ENCODE peak calls at places on chromosomes 11 and 22, in eight cellular contexts. One of them, this sample, is unnamed.

GRCh38 chr11:96905663-96906062 is 515.9 kb downstream of the JRKL start:
- DNase-seq in HCT116: no peak
- DNase-seq in suprapubic skin: no peak
- DNase-seq in body of pancreas: no peak
- DNase-seq in ovary: no peak
- DNase-seq in transverse colon: no peak
- DNase-seq in GM12891: no peak
- DNase-seq in spleen: no peak
- DNase-seq in this sample: no peak

GRCh38 chr11:112881461-112881860 is 79.8 kb upstream of the NCAM1 start:
- DNase-seq in HCT116: no peak
- DNase-seq in suprapubic skin: peak; percentile 61
- DNase-seq in body of pancreas: peak; percentile 65
- DNase-seq in ovary: peak; percentile 71
- DNase-seq in transverse colon: peak; percentile 31
- DNase-seq in GM12891: no peak
- DNase-seq in spleen: no peak
- DNase-seq in this sample: peak; percentile 56

GRCh38 chr22:39567135-39567946 is 3.2 kb upstream of the CACNA1I start:
- DNase-seq in HCT116: no peak
- DNase-seq in suprapubic skin: no peak
- DNase-seq in body of pancreas: no peak
- DNase-seq in ovary: no peak
- DNase-seq in transverse colon: peak; percentile 19
- DNase-seq in GM12891: no peak
- DNase-seq in spleen: peak; percentile 80
- DNase-seq in this sample: no peak

GRCh38 chr11:118065375-118065774 is 11.5 kb upstream of the TMPRSS4 start:
- DNase-seq in HCT116: no peak
- DNase-seq in suprapubic skin: peak; percentile 2
- DNase-seq in body of pancreas: no peak
- DNase-seq in ovary: no peak
- DNase-seq in transverse colon: no peak
- DNase-seq in GM12891: no peak
- DNase-seq in spleen: peak; percentile 1
- DNase-seq in this sample: no peak

GRCh38 chr11:131980878-131981668 is 610.7 kb downstream of the NTM start:
- DNase-seq in HCT116: no peak
- DNase-seq in suprapubic skin: no peak
- DNase-seq in body of pancreas: no peak
- DNase-seq in ovary: no peak
- DNase-seq in transverse colon: no peak
- DNase-seq in GM12891: no peak
- DNase-seq in spleen: no peak
- DNase-seq in this sample: no peak

GRCh38 chr11:121499405-121499804 is 46.6 kb upstream of the SORL1-AS1 start:
- DNase-seq in HCT116: no peak
- DNase-seq in suprapubic skin: no peak
- DNase-seq in body of pancreas: no peak
- DNase-seq in ovary: no peak
- DNase-seq in transverse colon: no peak
- DNase-seq in GM12891: no peak
- DNase-seq in spleen: no peak
- DNase-seq in this sample: no peak

GRCh38 chr11:47955356-47955755 is 25.0 kb upstream of the PTPRJ start:
- DNase-seq in HCT116: no peak
- DNase-seq in suprapubic skin: no peak
- DNase-seq in body of pancreas: no peak
- DNase-seq in ovary: no peak
- DNase-seq in transverse colon: no peak
- DNase-seq in GM12891: no peak
- DNase-seq in spleen: no peak
- DNase-seq in this sample: no peak

GRCh38 chr11:63762662-63763505 is 5.7 kb downstream of the ZFTA start:
- DNase-seq in HCT116: no peak
- DNase-seq in suprapubic skin: no peak
- DNase-seq in body of pancreas: peak; percentile 43
- DNase-seq in ovary: peak; percentile 72
- DNase-seq in transverse colon: peak; percentile 51
- DNase-seq in GM12891: no peak
- DNase-seq in spleen: no peak
- DNase-seq in this sample: no peak

GRCh38 chr22:29658171-29658570 is 54.7 kb downstream of the NF2 start:
- DNase-seq in HCT116: no peak
- DNase-seq in suprapubic skin: no peak
- DNase-seq in body of pancreas: no peak
- DNase-seq in ovary: no peak
- DNase-seq in transverse colon: no peak
- DNase-seq in GM12891: no peak
- DNase-seq in spleen: no peak
- DNase-seq in this sample: no peak

GRCh38 chr11:47376543-47377371 is 1.6 kb downstream of the SPI1 start:
- DNase-seq in HCT116: no peak
- DNase-seq in suprapubic skin: no peak
- DNase-seq in body of pancreas: no peak
- DNase-seq in ovary: no peak
- DNase-seq in transverse colon: peak; percentile 39
- DNase-seq in GM12891: no peak
- DNase-seq in spleen: peak; percentile 91
- DNase-seq in this sample: no peak

GRCh38 chr11:68528630-68529029 is 68.1 kb downstream of the PPP6R3 start:
- DNase-seq in HCT116: no peak
- DNase-seq in suprapubic skin: no peak
- DNase-seq in body of pancreas: no peak
- DNase-seq in ovary: no peak
- DNase-seq in transverse colon: peak; percentile 46
- DNase-seq in GM12891: no peak
- DNase-seq in spleen: no peak
- DNase-seq in this sample: no peak

GRCh38 chr11:134539285-134539684 is 127.2 kb upstream of the B3GAT1 start:
- DNase-seq in HCT116: no peak
- DNase-seq in suprapubic skin: no peak
- DNase-seq in body of pancreas: no peak
- DNase-seq in ovary: no peak
- DNase-seq in transverse colon: no peak
- DNase-seq in GM12891: no peak
- DNase-seq in spleen: no peak
- DNase-seq in this sample: no peak

GRCh38 chr22:46076651-46077339 is 73.5 kb upstream of the PPARA start:
- DNase-seq in HCT116: no peak
- DNase-seq in suprapubic skin: peak; percentile 79
- DNase-seq in body of pancreas: peak; percentile 53
- DNase-seq in ovary: no peak
- DNase-seq in transverse colon: peak; percentile 28
- DNase-seq in GM12891: no peak
- DNase-seq in spleen: peak; percentile 74
- DNase-seq in this sample: no peak

GRCh38 chr22:22105364-22105763 is 122.8 kb upstream of the TOP3B start:
- DNase-seq in HCT116: no peak
- DNase-seq in suprapubic skin: no peak
- DNase-seq in body of pancreas: no peak
- DNase-seq in ovary: no peak
- DNase-seq in transverse colon: no peak
- DNase-seq in GM12891: no peak
- DNase-seq in spleen: no peak
- DNase-seq in this sample: no peak

GRCh38 chr11:13384837-13385417 is 78.1 kb downstream of the BTBD10 start:
- DNase-seq in HCT116: peak; percentile 23
- DNase-seq in suprapubic skin: no peak
- DNase-seq in body of pancreas: no peak
- DNase-seq in ovary: peak; percentile 20
- DNase-seq in transverse colon: peak; percentile 28
- DNase-seq in GM12891: no peak
- DNase-seq in spleen: no peak
- DNase-seq in this sample: no peak

GRCh38 chr22:37357471-37357870 is 69.8 kb downstream of the ELFN2 start:
- DNase-seq in HCT116: no peak
- DNase-seq in suprapubic skin: no peak
- DNase-seq in body of pancreas: no peak
- DNase-seq in ovary: no peak
- DNase-seq in transverse colon: no peak
- DNase-seq in GM12891: no peak
- DNase-seq in spleen: no peak
- DNase-seq in this sample: no peak

DNA sequence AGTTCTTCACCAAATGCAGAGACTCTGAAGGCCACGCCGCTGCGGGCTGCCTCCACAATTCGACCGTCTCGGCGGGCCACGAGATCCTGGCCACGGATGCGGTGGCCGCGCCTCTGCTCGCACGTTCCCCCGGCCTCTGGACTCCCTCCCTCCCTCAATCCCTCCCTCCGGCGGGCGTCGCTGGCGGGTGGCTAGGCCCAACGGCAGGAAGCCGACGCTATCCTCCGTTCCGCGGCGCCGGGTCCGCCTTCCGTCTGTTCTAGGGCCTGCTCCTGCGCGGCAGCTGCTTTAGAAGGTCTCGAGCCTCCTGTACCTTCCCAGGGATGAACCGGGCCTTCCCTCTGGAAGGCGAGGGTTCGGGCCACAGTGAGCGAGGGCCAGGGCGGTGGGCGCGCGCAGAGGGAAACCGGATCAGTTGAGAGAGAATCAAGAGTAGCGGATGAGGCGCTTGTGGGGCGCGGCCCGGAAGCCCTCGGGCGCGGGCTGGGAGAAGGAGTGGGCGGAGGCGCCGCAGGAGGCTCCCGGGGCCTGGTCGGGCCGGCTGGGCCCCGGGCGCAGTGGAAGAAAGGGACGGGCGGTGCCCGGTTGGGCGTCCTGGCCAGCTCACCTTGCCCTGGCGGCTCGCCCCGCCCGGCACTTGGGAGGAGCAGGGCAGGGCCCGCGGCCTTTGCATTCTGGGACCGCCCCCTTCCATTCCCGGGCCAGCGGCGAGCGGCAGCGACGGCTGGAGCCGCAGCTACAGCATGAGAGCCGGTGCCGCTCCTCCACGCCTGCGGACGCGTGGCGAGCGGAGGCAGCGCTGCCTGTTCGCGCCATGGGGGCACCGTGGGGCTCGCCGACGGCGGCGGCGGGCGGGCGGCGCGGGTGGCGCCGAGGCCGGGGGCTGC is at the start of gene FUT4:
- DNase-seq in HCT116: peak; percentile 82
- DNase-seq in suprapubic skin: peak; percentile 88
- DNase-seq in body of pancreas: peak; percentile 93
- DNase-seq in ovary: peak; percentile 82
- DNase-seq in transverse colon: peak; percentile 95
- DNase-seq in GM12891: peak; percentile 76
- DNase-seq in spleen: peak; percentile 96
- DNase-seq in this sample: peak; percentile 63
- TF ChIP-seq POLR2A in HCT116: peak; percentile 52
- TF ChIP-seq POLR2A in suprapubic skin: peak; percentile 20
- TF ChIP-seq POLR2A in body of pancreas: peak; percentile 95
- TF ChIP-seq POLR2A in ovary: peak; percentile 44
- TF ChIP-seq POLR2A in transverse colon: peak; percentile 89
- TF ChIP-seq POLR2A in GM12891: no peak
- TF ChIP-seq POLR2A in spleen: peak; percentile 22
- TF ChIP-seq POLR2A in this sample: peak; percentile 59

GRCh38 chr11:71076021-71076420 is 176.4 kb downstream of the SHANK2 start:
- DNase-seq in HCT116: no peak
- DNase-seq in suprapubic skin: no peak
- DNase-seq in body of pancreas: no peak
- DNase-seq in ovary: no peak
- DNase-seq in transverse colon: no peak
- DNase-seq in GM12891: no peak
- DNase-seq in spleen: no peak
- DNase-seq in this sample: no peak
- TF ChIP-seq POLR2A in HCT116: no peak
- TF ChIP-seq POLR2A in suprapubic skin: no peak
- TF ChIP-seq POLR2A in body of pancreas: no peak
- TF ChIP-seq POLR2A in ovary: no peak
- TF ChIP-seq POLR2A in transverse colon: no peak
- TF ChIP-seq POLR2A in GM12891: no peak
- TF ChIP-seq POLR2A in spleen: no peak
- TF ChIP-seq POLR2A in this sample: no peak

DNA sequence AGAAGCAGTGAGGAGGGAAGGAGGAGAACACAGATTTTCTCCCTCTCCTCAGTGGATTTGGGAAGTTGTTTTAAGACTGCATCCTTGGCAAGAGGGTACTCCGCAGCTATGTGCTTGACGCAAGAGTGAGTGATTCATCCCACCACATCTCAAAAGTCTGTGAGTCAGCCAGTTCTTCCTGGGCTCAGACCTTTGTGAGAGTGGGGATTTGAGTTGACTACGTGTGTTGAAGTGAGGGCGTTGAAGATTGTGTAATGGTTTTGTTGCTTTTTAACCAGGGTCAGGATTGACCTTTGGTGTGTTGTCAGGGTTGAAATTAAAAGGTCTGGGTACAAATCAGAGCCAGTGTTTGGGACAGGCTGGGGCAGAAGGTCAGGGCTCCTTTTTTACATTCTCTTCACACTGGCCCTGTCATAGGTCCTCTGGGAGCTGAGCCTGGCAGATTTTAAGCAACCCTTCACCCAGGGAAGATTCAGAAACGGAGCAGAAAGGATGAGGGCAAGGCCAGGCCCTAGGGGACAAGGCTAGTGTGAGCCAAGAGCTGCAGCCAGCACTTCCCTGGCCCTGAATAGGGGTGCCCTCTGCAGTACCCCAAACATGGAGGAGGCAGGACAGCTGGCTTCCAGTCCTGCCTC is 4.2 kb upstream of the C11orf86 start:
- DNase-seq in HCT116: peak; percentile 89
- DNase-seq in suprapubic skin: no peak
- DNase-seq in body of pancreas: no peak
- DNase-seq in ovary: peak; percentile 36
- DNase-seq in transverse colon: peak; percentile 29
- DNase-seq in GM12891: no peak
- DNase-seq in spleen: no peak
- DNase-seq in this sample: peak; percentile 75
- TF ChIP-seq POLR2A in HCT116: no peak
- TF ChIP-seq POLR2A in suprapubic skin: no peak
- TF ChIP-seq POLR2A in body of pancreas: no peak
- TF ChIP-seq POLR2A in ovary: no peak
- TF ChIP-seq POLR2A in transverse colon: no peak
- TF ChIP-seq POLR2A in GM12891: no peak
- TF ChIP-seq POLR2A in spleen: no peak
- TF ChIP-seq POLR2A in this sample: no peak

DNA sequence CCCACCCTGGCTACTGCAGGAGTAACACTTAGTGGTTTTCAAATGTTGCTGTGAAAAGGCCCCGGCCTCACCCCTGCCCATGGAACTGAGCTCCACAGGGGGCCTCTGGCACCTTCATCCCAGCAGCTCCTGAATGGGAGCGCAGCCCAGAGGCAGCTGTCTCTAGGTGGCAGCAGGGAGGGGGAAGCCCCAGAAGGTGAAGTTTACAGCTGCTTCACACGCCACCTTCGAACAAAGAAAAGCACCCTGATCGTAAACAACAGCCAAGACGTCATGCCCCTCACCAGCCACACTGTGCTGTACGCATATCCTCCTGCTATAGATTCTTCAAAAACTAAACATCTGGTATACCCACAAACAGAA is 105.5 kb downstream of the CTTN start:
- DNase-seq in HCT116: no peak
- DNase-seq in suprapubic skin: no peak
- DNase-seq in body of pancreas: no peak
- DNase-seq in ovary: no peak
- DNase-seq in transverse colon: peak; percentile 21
- DNase-seq in GM12891: no peak
- DNase-seq in spleen: peak; percentile 39
- DNase-seq in this sample: no peak
- TF ChIP-seq POLR2A in HCT116: no peak
- TF ChIP-seq POLR2A in suprapubic skin: no peak
- TF ChIP-seq POLR2A in body of pancreas: no peak
- TF ChIP-seq POLR2A in ovary: no peak
- TF ChIP-seq POLR2A in transverse colon: no peak
- TF ChIP-seq POLR2A in GM12891: no peak
- TF ChIP-seq POLR2A in spleen: no peak
- TF ChIP-seq POLR2A in this sample: no peak